ENCODE peak calls at places on chromosomes 6 and 20, in seven cellular contexts. L, E, P, B, A, C and D are unnamed samples.

GRCh38 chr6:43052842-43053544 is 658 bp downstream of the CUL7 start:
- DNase-seq in L (no peak), E (no peak), P (no peak), B (peak; percentile 17), A (no peak), C (no peak), D (no peak)

GRCh38 chr6:21438237-21438985 is 155.1 kb upstream of the SOX4 start:
- DNase-seq in L (no peak), E (no peak), P (peak; percentile 5), B (no peak), A (no peak), C (no peak), D (no peak)

GRCh38 chr6:166772518-166772917 is 145.5 kb upstream of the RPS6KA2 start:
- DNase-seq in L (no peak), E (no peak), P (no peak), B (no peak), A (no peak), C (no peak), D (no peak)

GRCh38 chr20:21436186-21436585 is 38.9 kb upstream of the NKX2-4 start:
- DNase-seq in L (no peak), E (peak; percentile 13), P (no peak), B (peak; percentile 17), A (peak; percentile 90), C (no peak), D (no peak)

GRCh38 chr20:41848180-41848579 is 230.0 kb upstream of the CHD6 start:
- DNase-seq in L (no peak), E (peak; percentile 29), P (no peak), B (peak; percentile 5), A (no peak), C (no peak), D (no peak)

GRCh38 chr6:43969158-43969981 is 157.9 kb downstream of the MRPL14 start:
- DNase-seq in L (no peak), E (no peak), P (no peak), B (no peak), A (no peak), C (no peak), D (no peak)

GRCh38 chr20:10987651-10988383 is 314.0 kb upstream of the JAG1 start:
- DNase-seq in L (no peak), E (no peak), P (no peak), B (no peak), A (no peak), C (no peak), D (no peak)

GRCh38 chr6:155186052-155186658 is 77.7 kb upstream of the CLDN20 start:
- DNase-seq in L (no peak), E (no peak), P (no peak), B (no peak), A (no peak), C (no peak), D (no peak)

GRCh38 chr6:77326029-77326428 is 137.3 kb downstream of the HTR1B start:
- DNase-seq in L (no peak), E (no peak), P (no peak), B (no peak), A (no peak), C (no peak), D (no peak)

GRCh38 chr20:56702931-56703840 is 74.1 kb downstream of the TFAP2C start:
- DNase-seq in L (no peak), E (no peak), P (no peak), B (no peak), A (no peak), C (no peak), D (no peak)

GRCh38 chr6:43873806-43874714 is 104.0 kb downstream of the VEGFA start:
- DNase-seq in L (no peak), E (peak; percentile 46), P (no peak), B (no peak), A (no peak), C (no peak), D (no peak)

GRCh38 chr6:35238843-35239289 is 20.7 kb upstream of the ZNF76 start:
- DNase-seq in L (no peak), E (no peak), P (no peak), B (no peak), A (no peak), C (no peak), D (no peak)

GRCh38 chr20:46279104-46279503 is 29.2 kb downstream of the CDH22 start:
- DNase-seq in L (no peak), E (no peak), P (no peak), B (no peak), A (no peak), C (no peak), D (no peak)

GRCh38 chr6:32969685-32970412 is 1.5 kb downstream of the BRD2 start:
- DNase-seq in L (peak; percentile 53), E (peak; percentile 83), P (peak; percentile 66), B (peak; percentile 91), A (peak; percentile 98), C (no peak), D (peak; percentile 66)

GRCh38 chr6:75084872-75085381 is 120.9 kb downstream of the COL12A1 start:
- DNase-seq in L (no peak), E (peak; percentile 3), P (no peak), B (no peak), A (no peak), C (no peak), D (no peak)

GRCh38 chr6:87237804-87238203 is 82.4 kb downstream of the ZNF292 start:
- DNase-seq in L (no peak), E (peak; percentile 9), P (peak; percentile 18), B (peak; percentile 4), A (peak; percentile 6), C (peak; percentile 19), D (no peak)

GRCh38 chr6:119347466-119348307 is 1.9 kb downstream of the MAN1A1 start:
- DNase-seq in L (peak; percentile 12), E (peak; percentile 96), P (peak; percentile 23), B (no peak), A (no peak), C (no peak), D (peak; percentile 58)

GRCh38 chr20:47927385-47927851 is 142.1 kb upstream of the SULF2 start:
- DNase-seq in L (no peak), E (no peak), P (no peak), B (no peak), A (peak; percentile 52), C (no peak), D (no peak)

GRCh38 chr20:56788671-56789610 is 159.8 kb downstream of the TFAP2C start:
- DNase-seq in L (no peak), E (no peak), P (no peak), B (peak; percentile 59), A (peak; percentile 82), C (no peak), D (no peak)

GRCh38 chr20:48069626-48070025 is 284.3 kb upstream of the SULF2 start:
- DNase-seq in L (no peak), E (no peak), P (no peak), B (no peak), A (no peak), C (no peak), D (no peak)

GRCh38 chr6:148157841-148158240 is 184.8 kb upstream of the SASH1 start:
- DNase-seq in L (no peak), E (no peak), P (no peak), B (no peak), A (no peak), C (no peak), D (no peak)

GRCh38 chr6:8006208-8006607 is 58.0 kb downstream of the BLOC1S5 start:
- DNase-seq in L (no peak), E (peak; percentile 48), P (no peak), B (peak; percentile 25), A (peak; percentile 19), C (no peak), D (no peak)

GRCh38 chr6:30686908-30687658 is 638 bp upstream of the PPP1R18 start:
- DNase-seq in L (peak; percentile 82), E (peak; percentile 49), P (peak; percentile 44), B (peak; percentile 85), A (peak; percentile 98), C (peak; percentile 36), D (peak; percentile 63)

GRCh38 chr6:16278048-16278724 is 39.8 kb downstream of the GMPR start:
- DNase-seq in L (no peak), E (no peak), P (no peak), B (no peak), A (no peak), C (no peak), D (no peak)

GRCh38 chr6:79410806-79411205 is 126.4 kb downstream of the LCA5 start:
- DNase-seq in L (no peak), E (no peak), P (no peak), B (no peak), A (no peak), C (no peak), D (no peak)

GRCh38 chr20:54067606-54068174 is 2.7 kb downstream of the BCAS1 start:
- DNase-seq in L (no peak), E (peak; percentile 99), P (no peak), B (peak; percentile 98), A (peak; percentile 57), C (no peak), D (no peak)

GRCh38 chr6:134432036-134432435 is 114.1 kb upstream of the SGK1 start:
- DNase-seq in L (no peak), E (no peak), P (no peak), B (no peak), A (no peak), C (no peak), D (no peak)
- H3K27ac ChIP-seq in L (no peak overlapping the region), E (no peak overlapping the region), P (no peak overlapping the region), B (peak overlapping the region; percentile 33), A (no peak overlapping the region), C (no peak overlapping the region), D (no peak overlapping the region)

GRCh38 chr6:54846857-54847721 is 518 bp downstream of the FAM83B start:
- DNase-seq in L (no peak), E (no peak), P (no peak), B (no peak), A (no peak), C (no peak), D (no peak)

GRCh38 chr6:54846243-54846856 is at the start of gene FAM83B:
- DNase-seq in L (no peak), E (no peak), P (no peak), B (no peak), A (no peak), C (no peak), D (no peak)

GRCh38 chr6:54850061-54850460 is 3.5 kb downstream of the FAM83B start:
- DNase-seq in L (no peak), E (no peak), P (no peak), B (no peak), A (no peak), C (no peak), D (no peak)

GRCh38 chr6:54847799-54848597 is 1.4 kb downstream of the FAM83B start:
- DNase-seq in L (no peak), E (no peak), P (no peak), B (no peak), A (no peak), C (no peak), D (no peak)
- H3K27ac ChIP-seq in L (no peak overlapping the region), E (no peak overlapping the region), P (no peak overlapping the region), B (no peak overlapping the region), A (no peak overlapping the region), C (no peak overlapping the region), D (no peak overlapping the region)

GRCh38 chr20:51562027-51562333 is 19.5 kb upstream of the NFATC2 start:
- DNase-seq in L (no peak), E (no peak), P (no peak), B (no peak), A (no peak), C (no peak), D (no peak)
- H3K27ac ChIP-seq in L (no peak overlapping the region), E (no peak overlapping the region), P (no peak overlapping the region), B (peak overlapping the region; percentile 88), A (no peak overlapping the region), C (no peak overlapping the region), D (no peak overlapping the region)

DNA sequence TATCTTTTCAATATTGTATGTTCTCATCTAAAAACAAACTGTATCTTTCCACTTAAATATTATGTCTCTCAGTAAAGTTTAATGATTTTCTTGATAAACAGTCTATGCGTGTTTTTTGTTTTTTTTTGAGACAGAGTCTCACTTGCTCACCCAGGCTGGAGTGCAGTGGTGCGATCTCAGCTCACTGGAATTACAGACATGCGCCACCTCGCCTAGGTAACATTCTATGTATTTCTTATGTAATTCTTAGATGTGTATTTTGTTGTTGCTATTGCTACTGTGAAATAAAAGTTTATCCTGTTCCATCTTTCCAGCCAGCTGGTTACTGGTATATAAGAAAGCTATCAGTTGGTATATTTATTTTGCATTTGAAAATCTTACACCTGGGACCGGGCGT is 29.4 kb downstream of the ABHD12 start:
- DNase-seq in L (no peak), E (peak; percentile 33), P (no peak), B (peak; percentile 57), A (peak; percentile 36), C (no peak), D (no peak)
- H3K27ac ChIP-seq in L (no peak overlapping the region), E (no peak overlapping the region), P (no peak overlapping the region), B (peak overlapping the region; percentile 62), A (peak overlapping the region; percentile 33), C (no peak overlapping the region), D (no peak overlapping the region)